ENCODE peak calls at places on chromosomes 16 and 17, in six cellular contexts. N is mesenchymal stem cell, Q is IMR-90, Z is neuronal stem cell, K is H1, M is trophoblast cell. S is an unnamed sample.

GRCh38 chr16:89695875-89696597 is 5.5 kb downstream of the SPATA2L start:
- DNase-seq in Q (no peak), Z (no peak), N (no peak), K (no peak), M (no peak), S (no peak)

GRCh38 chr17:44315760-44316731 is 7.6 kb downstream of the RUNDC3A start:
- DNase-seq in N (no peak), Z (no peak), Q (no peak), K (peak), M (no peak), S (peak)

GRCh38 chr17:57604771-57605733 is 140.0 kb downstream of the CCDC182 start:
- DNase-seq in M (no peak), K (no peak), Q (peak), Z (no peak), N (peak), S (no peak)

GRCh38 chr16:23611936-23612335 is 15.8 kb upstream of the NDUFAB1 start:
- DNase-seq in M (no peak), N (no peak), K (no peak), Q (no peak), Z (no peak), S (no peak)

GRCh38 chr17:49218941-49219913 is 8.7 kb downstream of the ABI3 start:
- DNase-seq in Q (no peak), Z (no peak), N (no peak), M (no peak), K (peak), S (peak)

GRCh38 chr17:78441271-78441986 is 63.0 kb downstream of the PGS1 start:
- DNase-seq in K (no peak), M (no peak), Z (no peak), N (no peak), Q (no peak), S (no peak)

GRCh38 chr17:50518265-50519023 is 10.2 kb downstream of the MYCBPAP start:
- DNase-seq in M (no peak), K (no peak), Z (no peak), Q (no peak), N (no peak), S (no peak)

GRCh38 chr16:67028555-67029248 is at the start of gene CBFB:
- DNase-seq in N (peak), K (peak), Q (peak), M (peak), Z (peak), S (peak)

GRCh38 chr16:47657032-47657431 is 195.9 kb downstream of the PHKB start:
- DNase-seq in M (no peak), Q (no peak), K (no peak), Z (no peak), N (no peak), S (no peak)

DNA sequence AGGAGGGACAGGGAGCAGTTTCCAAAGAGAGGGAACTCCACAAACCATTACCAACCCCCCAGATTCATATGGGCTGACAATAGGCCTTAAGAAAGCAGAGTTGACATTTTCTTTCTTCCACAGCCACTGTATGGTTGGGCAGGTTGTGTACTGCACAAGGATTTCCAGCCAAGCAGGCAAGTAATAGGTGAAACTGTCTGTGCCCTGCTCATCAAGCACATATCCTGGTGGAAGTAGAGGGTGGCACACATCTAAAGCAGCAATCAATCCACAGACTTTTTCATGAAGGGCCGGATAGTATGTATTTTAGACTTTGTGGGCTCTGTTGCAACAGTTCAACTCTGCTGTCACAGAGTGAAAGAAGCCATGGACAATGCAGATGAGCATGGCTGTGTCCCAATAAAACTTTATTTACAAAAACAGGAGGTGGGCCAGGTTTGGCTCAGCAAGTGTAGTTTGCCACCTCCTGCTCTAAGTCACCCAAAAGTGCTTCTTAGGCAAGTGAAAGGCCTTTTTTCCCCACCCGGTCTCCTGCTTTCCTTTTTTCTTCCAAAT is 63.4 kb downstream of the SNX20 start:
- DNase-seq in M (no peak), Z (no peak), Q (no peak), K (no peak), N (peak), S (no peak)
- H3K9ac ChIP-seq in M (no peak), Z (no peak), Q (no peak), K (no peak), N (no peak), S (no peak)

GRCh38 chr16:733382-734207 is 6.7 kb downstream of the HAGHL start:
- DNase-seq in M (no peak), Z (no peak), Q (no peak), N (no peak), K (peak), S (no peak)

GRCh38 chr16:734208-734980 is 6.4 kb downstream of the CIAO3 start:
- DNase-seq in N (no peak), Z (no peak), M (no peak), K (no peak), Q (no peak), S (peak)

GRCh38 chr16:732936-733335 is 6.0 kb downstream of the HAGHL start:
- DNase-seq in N (no peak), M (no peak), Z (no peak), Q (peak), K (no peak), S (no peak)

GRCh38 chr16:730666-731509 is 4.0 kb downstream of the HAGHL start:
- DNase-seq in M (no peak), Z (no peak), Q (no peak), K (no peak), N (no peak), S (no peak)

GRCh38 chr16:732332-732731 is 5.4 kb downstream of the HAGHL start:
- DNase-seq in M (no peak), Z (no peak), K (no peak), N (no peak), Q (no peak), S (no peak)
- H4K91ac ChIP-seq in M (no peak), Z (no peak), K (no peak), N (no peak), Q (no peak), S (no peak)

DNA sequence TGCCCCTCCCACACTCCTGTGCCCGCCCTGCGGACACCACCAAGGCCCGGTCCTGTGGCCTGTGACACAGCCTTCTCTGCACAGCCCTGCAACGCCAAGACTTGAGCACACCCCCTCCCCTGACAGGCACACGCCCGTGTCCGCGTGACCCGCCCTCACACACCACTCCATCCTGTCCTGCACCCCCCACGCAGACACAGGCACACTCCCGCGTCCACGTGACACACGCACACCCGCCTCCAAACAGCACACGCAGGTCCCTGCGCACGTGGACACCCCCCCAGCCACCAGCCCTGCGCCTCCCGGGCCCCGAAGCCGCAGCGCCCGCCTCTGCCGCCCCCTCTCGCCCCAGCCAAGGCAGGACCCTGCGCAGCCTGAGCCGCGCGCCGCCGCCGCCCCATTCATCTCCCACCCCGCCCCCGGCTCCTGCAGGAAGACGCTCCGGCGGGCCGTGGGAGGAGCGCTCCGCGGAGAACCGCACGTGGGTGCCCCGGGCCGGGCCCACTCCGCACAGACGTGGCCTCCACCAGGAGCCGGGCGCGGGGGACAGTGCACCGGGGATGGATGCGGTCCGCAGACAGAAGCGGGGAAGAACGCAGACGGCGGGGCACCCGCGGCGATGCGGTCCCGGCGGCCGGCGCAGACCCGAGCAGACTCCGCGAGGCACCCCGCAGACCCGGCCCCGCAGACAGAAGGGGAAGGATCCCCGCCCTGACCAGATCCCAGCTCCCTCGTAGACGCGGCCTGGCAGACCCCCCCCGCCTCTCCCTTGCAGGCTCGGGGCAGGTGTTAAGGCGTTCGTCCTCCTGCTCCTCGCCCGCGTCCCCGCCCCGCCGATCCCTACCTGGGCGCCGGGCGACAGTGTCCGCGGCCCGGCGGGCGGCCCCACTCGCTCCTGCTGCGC is 506 bp downstream of the CAMKK1 start:
- DNase-seq in M (peak), N (peak), K (peak), Q (peak), Z (peak), S (peak)
- H3K23ac ChIP-seq in M (no peak), N (peak), K (no peak), Q (no peak), Z (peak), S (no peak)

GRCh38 chr17:74568116-74568873 is 986 bp upstream of the CD300H start:
- DNase-seq in K (no peak), Z (no peak), Q (no peak), N (no peak), M (no peak), S (no peak)

GRCh38 chr17:74571894-74572293 is 4.6 kb upstream of the CD300H start:
- DNase-seq in M (no peak), N (no peak), K (no peak), Q (no peak), Z (no peak), S (no peak)

GRCh38 chr17:74569001-74569391 is 1.7 kb upstream of the CD300H start:
- DNase-seq in M (no peak), Z (no peak), Q (no peak), K (no peak), N (no peak), S (no peak)

GRCh38 chr17:74567397-74567796 is at the start of gene CD300H:
- DNase-seq in Z (no peak), K (no peak), N (no peak), M (no peak), Q (no peak), S (no peak)

DNA sequence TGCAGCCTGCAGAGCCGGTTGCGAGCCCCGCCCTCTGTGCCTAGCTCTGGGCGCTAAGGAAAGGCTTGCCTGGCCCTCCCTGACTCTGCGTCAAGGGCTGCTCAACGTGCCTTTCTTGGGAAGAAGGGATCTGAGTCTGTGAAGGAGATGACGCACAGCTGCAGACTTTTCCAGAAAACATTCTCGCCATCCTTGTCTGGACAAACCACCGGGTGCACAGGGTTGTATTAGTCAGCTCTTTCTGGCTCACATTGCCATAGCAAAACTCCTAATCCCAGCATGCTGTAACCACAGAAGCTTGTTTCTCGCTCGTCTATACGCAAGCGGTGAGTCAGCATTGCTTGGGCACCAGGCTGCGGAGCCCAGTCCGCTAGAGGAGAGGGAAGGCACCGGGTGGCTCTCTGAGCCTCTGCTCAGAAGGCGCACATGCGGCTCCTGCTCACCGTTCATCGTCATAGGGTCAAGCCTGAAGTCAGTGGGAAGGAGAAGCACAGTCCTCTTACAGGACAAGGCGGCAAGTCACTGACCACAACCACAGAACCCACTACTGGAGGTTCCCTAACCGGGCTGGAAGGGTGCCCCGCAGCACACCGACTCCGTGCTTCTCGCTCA is 2.2 kb upstream of the CD300H start:
- DNase-seq in K (no peak), M (peak), Q (peak), Z (no peak), N (peak), S (peak)
- H3K9ac ChIP-seq in K (no peak), M (no peak), Q (no peak), Z (peak), N (no peak), S (no peak)